ENCODE peak calls at places on chromosomes 3 and 15, in ten cellular contexts. Z is activated CD4-positive, alpha-beta T cell treated with anti-CD3 and anti-CD28 coated beads for 36 hours; Q is effector CD4-positive, alpha-beta T cell; R is DMS 273 treated with DMSO at 0.1 percent for 48 hours; K is GM12864; P is Peyer's patch; B is activated CD8-positive, alpha-beta T cell treated with anti-CD3 and anti-CD28 coated beads, Interleukin-2, amount 10 ng/mL, durations not matched to agents 7 days and 5 days; T is T follicular helper cell; E is OCI-LY7; D is kidney tubule cell. F is an unnamed sample.

GRCh38 chr3:71304684-71305083 is 278.8 kb downstream of the FOXP1 start:
- DNase-seq in Z (peak), Q (no peak), R (no peak), K (no peak), P (no peak), B (peak), T (no peak), E (no peak), D (peak), F (peak)

GRCh38 chr3:163218336-163218735 is 1721.7 kb downstream of the OTOL1 start:
- DNase-seq in Z (no peak), Q (no peak), R (no peak), K (no peak), P (no peak), B (no peak), T (no peak), E (no peak), D (no peak), F (no peak)

GRCh38 chr15:90040618-90041017 is 39.5 kb downstream of the ZNF710 start:
- DNase-seq in Z (no peak), Q (no peak), R (no peak), K (no peak), P (no peak), B (no peak), T (no peak), E (no peak), D (no peak), F (no peak)

GRCh38 chr3:45241206-45241605 is 15.1 kb upstream of the TMEM158 start:
- DNase-seq in Z (no peak), Q (no peak), R (no peak), K (no peak), P (no peak), B (no peak), T (no peak), E (no peak), D (no peak), F (no peak)

GRCh38 chr3:194657439-194657838 is 14.6 kb downstream of the LSG1 start:
- DNase-seq in Z (no peak), Q (no peak), R (no peak), K (no peak), P (no peak), B (no peak), T (no peak), E (no peak), D (no peak), F (no peak)

GRCh38 chr3:159077860-159078259 is 276.0 kb downstream of the MFSD1 start:
- DNase-seq in Z (no peak), Q (no peak), R (no peak), K (no peak), P (no peak), B (no peak), T (no peak), E (no peak), D (peak), F (no peak)

GRCh38 chr3:129618901-129619671 is 12.6 kb upstream of the PLXND1 start:
- DNase-seq in Z (peak), Q (no peak), R (no peak), K (no peak), P (no peak), B (no peak), T (no peak), E (no peak), D (no peak), F (no peak)

GRCh38 chr3:195757827-195758226 is 37.0 kb downstream of the MUC20 start:
- DNase-seq in Z (no peak), Q (no peak), R (no peak), K (no peak), P (no peak), B (no peak), T (no peak), E (no peak), D (no peak), F (no peak)

GRCh38 chr3:114389156-114389555 is 95.3 kb downstream of the TIGIT start:
- DNase-seq in Z (peak), Q (no peak), R (no peak), K (no peak), P (peak), B (peak), T (no peak), E (no peak), D (no peak), F (no peak)

GRCh38 chr3:187223799-187224198 is 26.5 kb downstream of the RTP1 start:
- DNase-seq in Z (no peak), Q (no peak), R (no peak), K (no peak), P (no peak), B (no peak), T (no peak), E (peak), D (peak), F (no peak)

GRCh38 chr15:65766422-65767263 is 25.4 kb downstream of the DENND4A start:
- DNase-seq in Z (no peak), Q (no peak), R (no peak), K (no peak), P (no peak), B (no peak), T (no peak), E (no peak), D (no peak), F (no peak)

GRCh38 chr3:90054306-90054705 is 946.9 kb downstream of the EPHA3 start:
- DNase-seq in Z (no peak), Q (no peak), R (no peak), K (no peak), P (no peak), B (no peak), T (no peak), E (no peak), D (no peak), F (no peak)

GRCh38 chr3:104385421-104385820 is 981.3 kb upstream of the ALCAM start:
- DNase-seq in Z (no peak), Q (no peak), R (no peak), K (no peak), P (no peak), B (no peak), T (no peak), E (no peak), D (no peak), F (no peak)

GRCh38 chr3:38840987-38841386 is 25.0 kb upstream of the SCN10A start:
- DNase-seq in Z (no peak), Q (no peak), R (no peak), K (no peak), P (no peak), B (no peak), T (no peak), E (no peak), D (no peak), F (no peak)

GRCh38 chr3:141401095-141401494 is 32.8 kb downstream of the ZBTB38 start:
- DNase-seq in Z (no peak), Q (no peak), R (no peak), K (no peak), P (no peak), B (no peak), T (no peak), E (no peak), D (no peak), F (no peak)

GRCh38 chr15:69951511-69952209 is 146.1 kb downstream of the TLE3 start:
- DNase-seq in Z (no peak), Q (no peak), R (no peak), K (no peak), P (no peak), B (no peak), T (no peak), E (no peak), D (no peak), F (peak)

GRCh38 chr15:39581501-39582285 is 814 bp downstream of the THBS1 start:
- DNase-seq in Z (peak), Q (no peak), R (no peak), K (no peak), P (peak), B (no peak), T (no peak), E (no peak), D (peak), F (peak)

GRCh38 chr3:196198771-196199753 is 12.1 kb downstream of the ZDHHC19 start:
- DNase-seq in Z (no peak), Q (no peak), R (no peak), K (no peak), P (no peak), B (no peak), T (no peak), E (peak), D (no peak), F (peak)

GRCh38 chr3:124202754-124203153 is 210.8 kb upstream of the ROPN1 start:
- DNase-seq in Z (no peak), Q (no peak), R (peak), K (no peak), P (no peak), B (no peak), T (no peak), E (no peak), D (no peak), F (no peak)

GRCh38 chr3:72036899-72037298 is 252.0 kb upstream of the PROK2 start:
- DNase-seq in Z (no peak), Q (no peak), R (no peak), K (no peak), P (no peak), B (no peak), T (no peak), E (no peak), D (no peak), F (no peak)

GRCh38 chr3:52188586-52189404 is 9.2 kb upstream of the ALAS1 start:
- DNase-seq in Z (no peak), Q (no peak), R (no peak), K (no peak), P (no peak), B (no peak), T (no peak), E (no peak), D (no peak), F (no peak)

GRCh38 chr3:152389316-152389934 is 120.7 kb downstream of the MBNL1 start:
- DNase-seq in Z (no peak), Q (no peak), R (no peak), K (no peak), P (no peak), B (no peak), T (no peak), E (no peak), D (peak), F (no peak)

GRCh38 chr15:76470691-76471090 is 134.1 kb downstream of the ISL2 start:
- DNase-seq in Z (no peak), Q (no peak), R (no peak), K (no peak), P (no peak), B (no peak), T (no peak), E (no peak), D (no peak), F (no peak)

GRCh38 chr15:23014394-23015000 is 24.9 kb downstream of the TUBGCP5 start:
- DNase-seq in Z (no peak), Q (no peak), R (no peak), K (no peak), P (peak), B (no peak), T (no peak), E (no peak), D (no peak), F (no peak)

GRCh38 chr3:108406661-108407206 is 103.7 kb downstream of the MYH15 start:
- DNase-seq in Z (peak), Q (peak), R (peak), K (peak), P (peak), B (peak), T (peak), E (peak), D (peak), F (peak)

GRCh38 chr15:78810377-78811123 is 714 bp downstream of the ADAMTS7 start:
- DNase-seq in Z (no peak), Q (no peak), R (no peak), K (no peak), P (peak), B (no peak), T (no peak), E (no peak), D (peak), F (peak)

GRCh38 chr15:90571063-90571541 is 41.4 kb downstream of the CRTC3 start:
- DNase-seq in Z (no peak), Q (no peak), R (no peak), K (no peak), P (peak), B (peak), T (no peak), E (peak), D (peak), F (peak)

GRCh38 chr15:84099181-84099580 is 136.4 kb upstream of the GOLGA6L4 start:
- DNase-seq in Z (no peak), Q (no peak), R (no peak), K (no peak), P (peak), B (no peak), T (no peak), E (peak), D (peak), F (no peak)

GRCh38 chr3:58994746-58995330 is 55.0 kb downstream of the CFAP20DC start:
- DNase-seq in Z (peak), Q (peak), R (no peak), K (peak), P (no peak), B (peak), T (no peak), E (peak), D (peak), F (peak)

GRCh38 chr3:64983583-64984359 is 296.0 kb upstream of the ADAMTS9 start:
- DNase-seq in Z (no peak), Q (no peak), R (no peak), K (no peak), P (no peak), B (no peak), T (no peak), E (no peak), D (no peak), F (no peak)

GRCh38 chr3:188796122-188796631 is 375.6 kb upstream of the TPRG1 start:
- DNase-seq in Z (no peak), Q (no peak), R (no peak), K (peak), P (peak), B (no peak), T (no peak), E (peak), D (peak), F (no peak)

GRCh38 chr15:92869263-92869940 is 30.7 kb upstream of the CHD2 start:
- DNase-seq in Z (no peak), Q (no peak), R (no peak), K (no peak), P (no peak), B (no peak), T (no peak), E (no peak), D (peak), F (peak)

GRCh38 chr3:354433-354832 is 157.9 kb downstream of the CHL1 start:
- DNase-seq in Z (peak), Q (no peak), R (no peak), K (peak), P (peak), B (peak), T (no peak), E (peak), D (peak), F (no peak)